ENCODE peak calls at places on chromosomes 16 and 17, in seven cellular contexts. One of them, this sample, is unnamed.

GRCh38 chr16:90046971-90047713 is 27.9 kb upstream of the DBNDD1 start:
- DNase-seq in OCI-LY7: no peak
- DNase-seq in PC-3: no peak
- DNase-seq in SK-N-SH: no peak
- DNase-seq in GM23338: peak
- DNase-seq in HCT116: no peak
- DNase-seq in hepatocyte: peak
- DNase-seq in this sample: peak

GRCh38 chr17:14201087-14201486 is 35.6 kb downstream of the CDRT15 start:
- DNase-seq in SK-N-SH: no peak
- DNase-seq in PC-3: no peak
- DNase-seq in HCT116: no peak
- DNase-seq in hepatocyte: no peak
- DNase-seq in OCI-LY7: no peak
- DNase-seq in GM23338: no peak
- DNase-seq in this sample: no peak

GRCh38 chr17:36755586-36755985 is 154.2 kb downstream of the MRM1 start:
- DNase-seq in hepatocyte: peak
- DNase-seq in OCI-LY7: peak
- DNase-seq in SK-N-SH: peak
- DNase-seq in PC-3: peak
- DNase-seq in HCT116: peak
- DNase-seq in GM23338: peak
- DNase-seq in this sample: peak

GRCh38 chr17:47225436-47225858 is 16.3 kb downstream of the MYL4 start:
- DNase-seq in hepatocyte: no peak
- DNase-seq in GM23338: no peak
- DNase-seq in SK-N-SH: no peak
- DNase-seq in HCT116: peak
- DNase-seq in PC-3: peak
- DNase-seq in OCI-LY7: no peak
- DNase-seq in this sample: no peak

GRCh38 chr16:48136547-48137360 is 19.0 kb downstream of the ABCC12 start:
- DNase-seq in SK-N-SH: no peak
- DNase-seq in GM23338: no peak
- DNase-seq in hepatocyte: no peak
- DNase-seq in OCI-LY7: no peak
- DNase-seq in PC-3: no peak
- DNase-seq in HCT116: no peak
- DNase-seq in this sample: no peak

GRCh38 chr17:74002241-74002640 is 201.2 kb upstream of the RPL38 start:
- DNase-seq in GM23338: no peak
- DNase-seq in SK-N-SH: no peak
- DNase-seq in OCI-LY7: no peak
- DNase-seq in PC-3: no peak
- DNase-seq in HCT116: no peak
- DNase-seq in hepatocyte: no peak
- DNase-seq in this sample: no peak

GRCh38 chr17:80261895-80262279 is 1.2 kb downstream of the RNF213 start:
- DNase-seq in SK-N-SH: no peak
- DNase-seq in hepatocyte: no peak
- DNase-seq in HCT116: no peak
- DNase-seq in OCI-LY7: no peak
- DNase-seq in PC-3: no peak
- DNase-seq in GM23338: no peak
- DNase-seq in this sample: no peak

GRCh38 chr16:89870440-89870839 is 3.0 kb upstream of the TCF25 start:
- DNase-seq in GM23338: no peak
- DNase-seq in SK-N-SH: no peak
- DNase-seq in PC-3: no peak
- DNase-seq in OCI-LY7: no peak
- DNase-seq in HCT116: no peak
- DNase-seq in hepatocyte: no peak
- DNase-seq in this sample: no peak

GRCh38 chr16:47568355-47568754 is 107.2 kb downstream of the PHKB start:
- DNase-seq in GM23338: no peak
- DNase-seq in PC-3: no peak
- DNase-seq in hepatocyte: no peak
- DNase-seq in HCT116: no peak
- DNase-seq in SK-N-SH: no peak
- DNase-seq in OCI-LY7: no peak
- DNase-seq in this sample: no peak

GRCh38 chr16:79690159-79690558 is 89.6 kb upstream of the MAF start:
- DNase-seq in hepatocyte: no peak
- DNase-seq in OCI-LY7: no peak
- DNase-seq in GM23338: no peak
- DNase-seq in HCT116: no peak
- DNase-seq in PC-3: no peak
- DNase-seq in SK-N-SH: no peak
- DNase-seq in this sample: no peak

GRCh38 chr16:88540346-88540977 is 29.7 kb upstream of the ZC3H18 start:
- DNase-seq in hepatocyte: no peak
- DNase-seq in GM23338: peak
- DNase-seq in SK-N-SH: no peak
- DNase-seq in PC-3: no peak
- DNase-seq in HCT116: no peak
- DNase-seq in OCI-LY7: no peak
- DNase-seq in this sample: no peak

GRCh38 chr17:32445976-32446375 is 1.7 kb downstream of the PSMD11 start:
- DNase-seq in HCT116: no peak
- DNase-seq in hepatocyte: no peak
- DNase-seq in PC-3: peak
- DNase-seq in SK-N-SH: no peak
- DNase-seq in OCI-LY7: peak
- DNase-seq in GM23338: no peak
- DNase-seq in this sample: no peak

GRCh38 chr17:59377410-59377809 is 46.0 kb downstream of the YPEL2 start:
- DNase-seq in HCT116: no peak
- DNase-seq in GM23338: no peak
- DNase-seq in hepatocyte: no peak
- DNase-seq in SK-N-SH: peak
- DNase-seq in PC-3: no peak
- DNase-seq in OCI-LY7: no peak
- DNase-seq in this sample: no peak

GRCh38 chr17:20059728-20060188 is 50.6 kb downstream of the SPECC1 start:
- DNase-seq in GM23338: no peak
- DNase-seq in PC-3: peak
- DNase-seq in OCI-LY7: no peak
- DNase-seq in SK-N-SH: no peak
- DNase-seq in hepatocyte: no peak
- DNase-seq in HCT116: no peak
- DNase-seq in this sample: no peak
- TF ChIP-seq EZH2phosphoT487 in GM23338: no peak
- TF ChIP-seq EZH2phosphoT487 in PC-3: no peak
- TF ChIP-seq EZH2phosphoT487 in OCI-LY7: no peak
- TF ChIP-seq EZH2phosphoT487 in SK-N-SH: no peak
- TF ChIP-seq EZH2phosphoT487 in hepatocyte: no peak
- TF ChIP-seq EZH2phosphoT487 in HCT116: no peak
- TF ChIP-seq EZH2phosphoT487 in this sample: no peak

GRCh38 chr17:7629939-7630571 is at the start of gene SHBG:
- DNase-seq in HCT116: no peak
- DNase-seq in SK-N-SH: no peak
- DNase-seq in hepatocyte: peak
- DNase-seq in PC-3: no peak
- DNase-seq in OCI-LY7: no peak
- DNase-seq in GM23338: no peak
- DNase-seq in this sample: no peak
- TF ChIP-seq CTCF in HCT116: no peak
- TF ChIP-seq CTCF in SK-N-SH: no peak
- TF ChIP-seq CTCF in hepatocyte: no peak
- TF ChIP-seq CTCF in PC-3: no peak
- TF ChIP-seq CTCF in OCI-LY7: no peak
- TF ChIP-seq CTCF in GM23338: no peak
- TF ChIP-seq CTCF in this sample: no peak

DNA sequence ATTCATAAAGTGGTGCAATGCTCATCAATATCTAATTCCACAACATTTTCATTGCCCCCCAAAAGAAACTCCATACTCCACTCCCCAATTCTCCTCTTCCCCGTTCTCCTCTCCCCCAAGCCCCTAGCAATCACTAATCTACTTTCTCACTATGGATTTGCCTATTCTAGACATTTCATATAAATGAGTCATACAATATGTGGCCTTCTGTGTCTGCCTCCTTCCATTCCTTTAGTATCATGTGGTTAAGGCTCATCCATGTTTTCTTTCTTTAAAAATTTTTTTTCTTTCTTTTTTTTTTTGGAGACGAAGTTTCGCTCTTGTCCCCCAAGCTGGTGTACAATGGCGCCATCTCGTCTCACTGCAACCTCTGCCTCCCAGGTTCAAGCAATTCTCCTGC is 56.3 kb upstream of the HAS3 start:
- DNase-seq in HCT116: no peak
- DNase-seq in PC-3: peak
- DNase-seq in hepatocyte: no peak
- DNase-seq in OCI-LY7: no peak
- DNase-seq in GM23338: no peak
- DNase-seq in SK-N-SH: no peak
- DNase-seq in this sample: no peak
- H3K4me2 ChIP-seq in HCT116: peak
- H3K4me2 ChIP-seq in PC-3: no peak
- H3K4me2 ChIP-seq in hepatocyte: no peak
- H3K4me2 ChIP-seq in OCI-LY7: no peak
- H3K4me2 ChIP-seq in GM23338: no peak
- H3K4me2 ChIP-seq in SK-N-SH: peak
- H3K4me2 ChIP-seq in this sample: no peak

DNA sequence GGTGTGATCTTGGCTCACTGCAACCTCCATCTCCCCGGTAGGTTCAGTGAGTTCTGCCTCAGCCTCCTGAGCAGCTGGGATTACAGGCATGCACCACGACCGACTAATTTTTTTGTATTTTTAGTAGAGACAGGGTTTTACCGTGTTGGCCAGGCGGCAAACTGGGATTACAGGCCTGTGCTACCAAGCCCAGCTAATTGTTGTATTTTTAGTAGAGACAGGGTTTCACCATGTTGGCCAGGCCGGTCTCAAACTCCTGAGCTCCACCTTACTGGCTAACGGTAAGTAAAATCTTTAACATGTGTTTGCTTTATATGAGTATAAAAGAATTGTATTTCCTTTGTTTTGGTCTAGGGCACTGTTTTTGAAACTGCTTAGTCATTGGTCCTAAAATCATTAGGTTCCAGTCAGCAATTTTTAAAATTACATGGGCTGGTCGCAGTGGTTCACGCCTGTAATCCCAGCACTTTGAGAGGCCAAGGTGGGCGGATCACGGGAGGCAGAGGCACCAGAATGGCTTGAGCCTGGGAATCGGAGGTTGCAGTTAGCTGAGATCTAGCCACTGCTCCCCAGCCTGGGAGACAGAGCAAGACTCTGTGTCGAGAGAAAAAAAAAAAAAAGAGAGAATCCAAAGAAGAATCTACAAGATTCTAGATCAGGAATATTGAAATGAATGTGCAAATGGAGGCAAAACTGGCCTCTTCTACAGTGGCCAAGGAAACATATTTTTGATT is 3.6 kb downstream of the FLYWCH1 start:
- DNase-seq in HCT116: no peak
- DNase-seq in PC-3: no peak
- DNase-seq in hepatocyte: no peak
- DNase-seq in OCI-LY7: no peak
- DNase-seq in SK-N-SH: no peak
- DNase-seq in GM23338: no peak
- DNase-seq in this sample: no peak
- TF ChIP-seq EZH2phosphoT487 in HCT116: no peak
- TF ChIP-seq EZH2phosphoT487 in PC-3: no peak
- TF ChIP-seq EZH2phosphoT487 in hepatocyte: no peak
- TF ChIP-seq EZH2phosphoT487 in OCI-LY7: no peak
- TF ChIP-seq EZH2phosphoT487 in SK-N-SH: no peak
- TF ChIP-seq EZH2phosphoT487 in GM23338: no peak
- TF ChIP-seq EZH2phosphoT487 in this sample: no peak

GRCh38 chr16:86766700-86767099 is 188.4 kb downstream of the FOXL1 start:
- DNase-seq in PC-3: no peak
- DNase-seq in GM23338: no peak
- DNase-seq in OCI-LY7: no peak
- DNase-seq in HCT116: no peak
- DNase-seq in SK-N-SH: no peak
- DNase-seq in hepatocyte: no peak
- DNase-seq in this sample: no peak

GRCh38 chr16:86765389-86766026 is 187.2 kb downstream of the FOXL1 start:
- DNase-seq in PC-3: no peak
- DNase-seq in OCI-LY7: no peak
- DNase-seq in SK-N-SH: no peak
- DNase-seq in hepatocyte: no peak
- DNase-seq in GM23338: no peak
- DNase-seq in HCT116: no peak
- DNase-seq in this sample: no peak

GRCh38 chr16:86768999-86769398 is 190.7 kb downstream of the FOXL1 start:
- DNase-seq in OCI-LY7: no peak
- DNase-seq in GM23338: no peak
- DNase-seq in PC-3: peak
- DNase-seq in hepatocyte: peak
- DNase-seq in SK-N-SH: no peak
- DNase-seq in HCT116: no peak
- DNase-seq in this sample: no peak

GRCh38 chr16:86771506-86772230 is 193.3 kb downstream of the FOXL1 start:
- DNase-seq in hepatocyte: no peak
- DNase-seq in GM23338: no peak
- DNase-seq in OCI-LY7: no peak
- DNase-seq in SK-N-SH: no peak
- DNase-seq in HCT116: no peak
- DNase-seq in PC-3: no peak
- DNase-seq in this sample: no peak

DNA sequence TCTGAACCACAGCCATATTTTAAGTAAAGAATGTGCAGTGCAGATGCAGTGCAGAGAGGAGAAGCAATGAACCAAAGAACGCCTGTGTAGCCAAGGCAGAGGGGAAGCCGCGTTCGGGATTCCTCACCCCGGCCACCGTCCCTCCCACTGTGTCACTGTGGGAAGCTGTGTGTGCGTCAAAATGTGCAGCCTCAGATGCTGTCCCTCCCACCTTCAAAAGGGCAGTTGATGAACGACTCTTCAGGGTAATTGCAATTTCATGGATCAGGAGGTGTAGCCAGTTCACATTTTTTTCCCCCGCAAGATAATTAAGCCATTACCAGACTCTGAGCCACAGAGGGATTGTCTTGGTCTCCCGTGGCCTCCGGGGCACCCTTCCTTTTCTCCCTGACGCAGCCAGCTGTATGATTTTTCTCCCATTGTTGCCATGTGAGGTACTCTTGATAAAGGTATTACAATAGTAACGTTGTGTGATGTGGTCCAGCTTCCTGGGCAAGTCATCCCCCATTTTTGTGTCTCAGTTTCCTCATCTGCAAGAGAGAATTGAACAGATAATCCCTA is 190.0 kb downstream of the FOXL1 start:
- DNase-seq in SK-N-SH: no peak
- DNase-seq in GM23338: peak
- DNase-seq in PC-3: no peak
- DNase-seq in HCT116: no peak
- DNase-seq in hepatocyte: no peak
- DNase-seq in OCI-LY7: no peak
- DNase-seq in this sample: no peak
- TF ChIP-seq CTCF in SK-N-SH: no peak
- TF ChIP-seq CTCF in GM23338: peak
- TF ChIP-seq CTCF in PC-3: no peak
- TF ChIP-seq CTCF in HCT116: no peak
- TF ChIP-seq CTCF in hepatocyte: no peak
- TF ChIP-seq CTCF in OCI-LY7: no peak
- TF ChIP-seq CTCF in this sample: no peak